ENCODE peak calls at places on chromosomes 11 and 22, in nine cellular contexts. T is stimulated activated CD4-positive, alpha-beta T cell treated with anti-CD3 and anti-CD28 coated beads, TNF-alpha, amount 100 ng/mL, for 4 hours; Y is lower lobe of right lung; O is A549; W is activated CD4-positive, alpha-beta T cell treated with anti-CD3 and anti-CD28 coated beads, Interleukin-2, amount 10 ng/mL, durations not matched to agents 7 days and 5 days; L is right cardiac atrium; X is HFFc6; B is Panc1; C is EH. I is an unnamed sample.

GRCh38 chr11:61104963-61105362 is 2.7 kb downstream of the CD5 start:
- DNase-seq in W (no peak), X (no peak), O (no peak), T (no peak), C (no peak), L (no peak), B (no peak), Y (no peak), I (no peak)

GRCh38 chr11:64461081-64461480 is 102.1 kb downstream of the RPS6KA4 start:
- DNase-seq in W (no peak), L (no peak), X (no peak), Y (no peak), C (no peak), T (no peak), B (no peak), O (no peak), I (no peak)

GRCh38 chr11:35173011-35173511 is 34.1 kb downstream of the CD44 start:
- DNase-seq in L (no peak), B (no peak), T (no peak), C (peak), O (no peak), W (no peak), Y (peak), X (no peak), I (peak)

GRCh38 chr11:93216511-93217121 is 18.8 kb upstream of the SLC36A4 start:
- DNase-seq in B (no peak), C (no peak), T (no peak), O (no peak), W (no peak), X (no peak), Y (no peak), L (no peak), I (no peak)

GRCh38 chr11:66264893-66265292 is 3.5 kb upstream of the RAB1B start:
- DNase-seq in B (no peak), Y (no peak), X (no peak), L (no peak), O (peak), W (peak), C (no peak), T (no peak), I (no peak)

GRCh38 chr11:68509105-68509504 is 48.6 kb downstream of the PPP6R3 start:
- DNase-seq in Y (no peak), X (peak), L (no peak), T (no peak), C (peak), W (no peak), B (no peak), O (no peak), I (no peak)

GRCh38 chr11:120547871-120548681 is 36.5 kb downstream of the GRIK4 start:
- DNase-seq in L (peak), Y (peak), T (no peak), B (no peak), O (peak), X (peak), C (peak), W (no peak), I (peak)

GRCh38 chr22:27576815-27577564 is 224.6 kb downstream of the MN1 start:
- DNase-seq in O (no peak), L (no peak), C (peak), B (no peak), W (no peak), T (no peak), X (no peak), Y (no peak), I (peak)

GRCh38 chr11:130023204-130023603 is 20.6 kb upstream of the PRDM10 start:
- DNase-seq in W (no peak), B (peak), X (peak), L (no peak), T (no peak), Y (no peak), O (no peak), C (peak), I (no peak)

GRCh38 chr22:42841444-42841843 is 15.6 kb downstream of the ARFGAP3 start:
- DNase-seq in O (no peak), T (no peak), B (no peak), L (no peak), X (peak), W (no peak), C (peak), Y (no peak), I (no peak)

GRCh38 chr11:100827934-100828661 is 141.0 kb downstream of the ARHGAP42 start:
- DNase-seq in L (no peak), X (no peak), T (no peak), Y (no peak), B (no peak), W (no peak), O (peak), C (no peak), I (peak)

GRCh38 chr11:96259053-96259837 is 83.8 kb downstream of the MAML2 start:
- DNase-seq in C (peak), Y (no peak), L (no peak), W (no peak), X (peak), T (no peak), O (peak), B (no peak), I (no peak)

GRCh38 chr11:98061858-98062257 is 958.9 kb upstream of the CNTN5 start:
- DNase-seq in X (no peak), W (no peak), C (no peak), B (no peak), Y (no peak), L (no peak), O (no peak), T (no peak), I (no peak)

GRCh38 chr22:47015589-47016178 is 253.2 kb downstream of the TBC1D22A start:
- DNase-seq in W (no peak), B (no peak), C (no peak), O (no peak), X (no peak), T (no peak), Y (no peak), L (no peak), I (no peak)

GRCh38 chr11:414333-414857 is 404 bp downstream of the SIGIRR start:
- DNase-seq in B (no peak), W (peak), T (no peak), X (no peak), Y (no peak), O (no peak), C (no peak), L (no peak), I (no peak)

GRCh38 chr11:377174-377865 is 8.0 kb downstream of the B4GALNT4 start:
- DNase-seq in W (no peak), C (no peak), L (peak), T (no peak), B (no peak), X (no peak), O (no peak), Y (no peak), I (no peak)

GRCh38 chr22:37054078-37054440 is 2.5 kb downstream of the KCTD17 start:
- DNase-seq in O (no peak), Y (no peak), B (no peak), W (no peak), L (no peak), T (no peak), X (no peak), C (no peak), I (no peak)

GRCh38 chr22:25702571-25703167 is 39.3 kb upstream of the MYO18B start:
- DNase-seq in Y (no peak), C (no peak), X (no peak), L (no peak), O (no peak), B (no peak), T (no peak), W (peak), I (no peak)

GRCh38 chr22:31084811-31085492 is 3.8 kb downstream of the SMTN start:
- DNase-seq in C (peak), T (peak), O (peak), X (peak), B (no peak), L (peak), W (peak), Y (peak), I (peak)

GRCh38 chr11:14360976-14361375 is 2.0 kb upstream of the RRAS2 start:
- DNase-seq in Y (no peak), B (no peak), O (no peak), L (no peak), W (no peak), T (no peak), C (no peak), X (no peak), I (no peak)

GRCh38 chr11:122509091-122509490 is 146.4 kb upstream of the UBASH3B start:
- DNase-seq in W (no peak), B (no peak), C (no peak), X (no peak), L (no peak), O (no peak), T (no peak), Y (no peak), I (no peak)

GRCh38 chr11:23573430-23573829 is 713.2 kb upstream of the CCDC179 start:
- DNase-seq in X (no peak), W (no peak), C (peak), B (no peak), Y (no peak), O (no peak), T (no peak), L (no peak), I (no peak)

GRCh38 chr11:9069256-9069655 is 22.1 kb downstream of the SCUBE2 start:
- DNase-seq in L (no peak), X (no peak), C (no peak), T (no peak), W (no peak), B (no peak), O (no peak), Y (no peak), I (no peak)

GRCh38 chr11:1458340-1459218 is 28.0 kb downstream of the MOB2 start:
- DNase-seq in B (no peak), X (no peak), W (no peak), L (peak), T (no peak), O (peak), Y (peak), C (peak), I (peak)

GRCh38 chr11:59183768-59184167 is 11.8 kb downstream of the DTX4 start:
- DNase-seq in X (no peak), C (no peak), W (no peak), Y (no peak), O (no peak), B (no peak), L (no peak), T (no peak), I (no peak)

GRCh38 chr11:2687782-2688191 is 12.0 kb downstream of the KCNQ1OT1 start:
- DNase-seq in C (no peak), B (no peak), T (no peak), O (no peak), Y (no peak), X (no peak), W (no peak), L (no peak), I (no peak)